ENCODE peak calls at places on chromosome 1, in ten cellular contexts. One of them, this sample, is unnamed.

GRCh38 chr1:168261390-168261789 is 19.3 kb upstream of the TBX19 start:
- DNase-seq in choroid plexus epithelial cell: peak; percentile 39
- DNase-seq in cardiac fibroblast: peak; percentile 58
- DNase-seq in nephron progenitor cell: no peak
- DNase-seq in neural progenitor cell: no peak
- DNase-seq in sigmoid colon: no peak
- DNase-seq in tibial nerve: no peak
- DNase-seq in breast epithelium: no peak
- DNase-seq in WTC11: no peak
- DNase-seq in suprapubic skin: no peak
- DNase-seq in this sample: no peak

GRCh38 chr1:43531906-43532584 is 1.4 kb downstream of the PTPRF start:
- DNase-seq in neural progenitor cell: peak; percentile 48
- DNase-seq in WTC11: peak; percentile 74
- DNase-seq in cardiac fibroblast: no peak
- DNase-seq in breast epithelium: no peak
- DNase-seq in sigmoid colon: no peak
- DNase-seq in nephron progenitor cell: no peak
- DNase-seq in suprapubic skin: no peak
- DNase-seq in choroid plexus epithelial cell: no peak
- DNase-seq in tibial nerve: no peak
- DNase-seq in this sample: no peak

GRCh38 chr1:201468844-201469644 is at the start of gene PHLDA3:
- DNase-seq in suprapubic skin: peak; percentile 95
- DNase-seq in cardiac fibroblast: peak; percentile 83
- DNase-seq in WTC11: peak; percentile 85
- DNase-seq in sigmoid colon: peak; percentile 98
- DNase-seq in choroid plexus epithelial cell: peak; percentile 95
- DNase-seq in neural progenitor cell: peak; percentile 88
- DNase-seq in nephron progenitor cell: peak; percentile 90
- DNase-seq in tibial nerve: peak; percentile 86
- DNase-seq in breast epithelium: peak; percentile 90
- DNase-seq in this sample: no peak

GRCh38 chr1:31980835-31981782 is 32.6 kb upstream of the KHDRBS1 start:
- DNase-seq in nephron progenitor cell: no peak
- DNase-seq in choroid plexus epithelial cell: no peak
- DNase-seq in tibial nerve: no peak
- DNase-seq in neural progenitor cell: no peak
- DNase-seq in suprapubic skin: no peak
- DNase-seq in breast epithelium: no peak
- DNase-seq in WTC11: no peak
- DNase-seq in sigmoid colon: no peak
- DNase-seq in cardiac fibroblast: no peak
- DNase-seq in this sample: no peak

GRCh38 chr1:175204285-175204684 is 11.7 kb upstream of the KIAA0040 start:
- DNase-seq in tibial nerve: no peak
- DNase-seq in nephron progenitor cell: no peak
- DNase-seq in breast epithelium: no peak
- DNase-seq in cardiac fibroblast: no peak
- DNase-seq in suprapubic skin: no peak
- DNase-seq in WTC11: no peak
- DNase-seq in sigmoid colon: no peak
- DNase-seq in choroid plexus epithelial cell: no peak
- DNase-seq in neural progenitor cell: no peak
- DNase-seq in this sample: no peak

GRCh38 chr1:162270016-162270415 is 106.6 kb downstream of the SPATA46 start:
- DNase-seq in neural progenitor cell: no peak
- DNase-seq in choroid plexus epithelial cell: no peak
- DNase-seq in breast epithelium: no peak
- DNase-seq in suprapubic skin: no peak
- DNase-seq in sigmoid colon: no peak
- DNase-seq in cardiac fibroblast: no peak
- DNase-seq in nephron progenitor cell: no peak
- DNase-seq in tibial nerve: no peak
- DNase-seq in WTC11: no peak
- DNase-seq in this sample: no peak

GRCh38 chr1:231969078-231969477 is 342.5 kb downstream of the DISC1 start:
- DNase-seq in neural progenitor cell: no peak
- DNase-seq in tibial nerve: no peak
- DNase-seq in nephron progenitor cell: no peak
- DNase-seq in suprapubic skin: no peak
- DNase-seq in WTC11: no peak
- DNase-seq in sigmoid colon: no peak
- DNase-seq in choroid plexus epithelial cell: no peak
- DNase-seq in cardiac fibroblast: no peak
- DNase-seq in breast epithelium: no peak
- DNase-seq in this sample: no peak

GRCh38 chr1:44810101-44810761 is 1.9 kb downstream of the BTBD19 start:
- DNase-seq in sigmoid colon: peak; percentile 84
- DNase-seq in WTC11: no peak
- DNase-seq in neural progenitor cell: no peak
- DNase-seq in suprapubic skin: peak; percentile 86
- DNase-seq in choroid plexus epithelial cell: peak; percentile 64
- DNase-seq in nephron progenitor cell: no peak
- DNase-seq in tibial nerve: peak; percentile 43
- DNase-seq in breast epithelium: peak; percentile 96
- DNase-seq in cardiac fibroblast: no peak
- DNase-seq in this sample: peak; percentile 95

DNA sequence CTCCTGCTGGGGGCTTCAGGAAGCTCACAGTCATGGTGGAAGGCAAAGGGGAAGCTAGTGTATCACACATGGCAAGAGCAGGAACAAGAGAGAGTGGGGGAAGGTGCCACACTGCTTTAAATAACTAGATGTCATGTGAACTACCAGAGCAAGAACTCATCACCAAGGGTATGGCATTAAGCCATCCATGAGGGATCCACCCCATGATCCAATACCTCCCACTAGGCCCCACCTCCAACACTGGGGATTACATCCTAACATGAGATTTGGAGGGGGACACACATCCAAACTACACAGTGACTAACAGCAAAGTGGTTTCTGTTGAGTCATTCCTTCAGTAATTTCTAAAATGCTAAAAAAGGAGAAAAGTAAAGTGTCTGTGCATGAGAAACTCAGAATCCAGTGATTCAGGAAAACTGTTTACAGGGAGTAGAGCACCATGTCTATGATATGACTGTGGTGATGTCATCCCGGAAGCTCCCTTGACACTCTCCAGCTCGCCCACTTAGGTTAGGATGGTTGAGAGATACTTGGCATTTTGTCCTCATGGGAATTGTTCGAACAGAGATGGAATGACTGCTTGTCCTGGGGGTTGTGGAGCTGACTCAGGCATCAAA is 50.3 kb downstream of the CHD1L start:
- DNase-seq in breast epithelium: no peak
- DNase-seq in WTC11: no peak
- DNase-seq in neural progenitor cell: no peak
- DNase-seq in choroid plexus epithelial cell: peak; percentile 79
- DNase-seq in cardiac fibroblast: peak; percentile 97
- DNase-seq in tibial nerve: no peak
- DNase-seq in sigmoid colon: no peak
- DNase-seq in suprapubic skin: no peak
- DNase-seq in nephron progenitor cell: no peak
- DNase-seq in this sample: no peak
- TF ChIP-seq CTCF in breast epithelium: no peak
- TF ChIP-seq CTCF in WTC11: no peak
- TF ChIP-seq CTCF in neural progenitor cell: no peak
- TF ChIP-seq CTCF in choroid plexus epithelial cell: no peak
- TF ChIP-seq CTCF in cardiac fibroblast: no peak
- TF ChIP-seq CTCF in tibial nerve: no peak
- TF ChIP-seq CTCF in sigmoid colon: no peak
- TF ChIP-seq CTCF in suprapubic skin: no peak
- TF ChIP-seq CTCF in nephron progenitor cell: no peak
- TF ChIP-seq CTCF in this sample: no peak

DNA sequence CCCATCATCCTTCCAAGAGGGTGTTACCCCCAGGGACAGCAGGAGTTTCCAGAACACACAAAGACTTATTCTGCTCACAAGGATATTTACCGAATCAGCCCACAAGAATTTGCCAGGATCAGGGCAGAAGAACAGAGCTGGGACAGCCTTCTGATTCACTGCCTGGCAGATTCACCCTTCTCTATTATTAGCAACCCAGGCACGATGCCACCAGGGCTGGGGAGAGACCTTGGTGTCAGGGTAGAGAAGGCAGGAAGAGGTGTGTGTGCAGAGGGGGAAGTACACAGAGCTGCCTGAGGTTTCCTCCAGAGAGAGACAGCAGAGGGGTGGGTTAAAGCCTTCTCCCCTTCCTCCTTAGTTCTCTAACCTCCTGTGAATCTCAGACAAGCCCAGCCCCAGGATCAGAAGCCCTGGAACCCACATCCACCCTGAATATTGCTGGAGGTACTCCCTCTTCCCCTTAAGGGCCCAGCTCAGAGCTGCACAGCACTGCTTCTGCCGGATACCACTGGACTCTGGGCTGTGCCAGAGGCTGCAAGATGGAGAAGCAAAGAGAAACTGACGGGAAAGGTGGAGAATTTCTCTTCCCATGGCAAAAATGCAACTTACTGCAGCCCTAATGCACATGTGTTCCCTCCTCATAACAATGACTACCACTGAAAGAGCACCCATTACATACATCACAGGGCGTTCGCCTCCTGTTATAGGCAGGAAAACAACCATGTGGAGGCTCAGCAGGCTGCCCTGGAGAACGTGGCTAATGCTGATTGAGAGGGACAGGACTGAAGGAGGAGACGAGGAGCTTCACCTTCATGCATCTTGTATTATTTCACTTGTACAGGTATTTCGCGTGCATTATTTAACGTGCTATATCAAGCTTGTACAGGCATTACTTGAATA is 61.7 kb downstream of the ITPKB start:
- DNase-seq in suprapubic skin: peak; percentile 94
- DNase-seq in sigmoid colon: peak; percentile 97
- DNase-seq in choroid plexus epithelial cell: peak; percentile 56
- DNase-seq in tibial nerve: peak; percentile 89
- DNase-seq in neural progenitor cell: no peak
- DNase-seq in cardiac fibroblast: peak; percentile 73
- DNase-seq in WTC11: no peak
- DNase-seq in breast epithelium: peak; percentile 91
- DNase-seq in nephron progenitor cell: no peak
- DNase-seq in this sample: no peak
- TF ChIP-seq CTCF in suprapubic skin: no peak
- TF ChIP-seq CTCF in sigmoid colon: no peak
- TF ChIP-seq CTCF in choroid plexus epithelial cell: no peak
- TF ChIP-seq CTCF in tibial nerve: no peak
- TF ChIP-seq CTCF in neural progenitor cell: no peak
- TF ChIP-seq CTCF in cardiac fibroblast: no peak
- TF ChIP-seq CTCF in WTC11: no peak
- TF ChIP-seq CTCF in breast epithelium: no peak
- TF ChIP-seq CTCF in nephron progenitor cell: no peak
- TF ChIP-seq CTCF in this sample: no peak

DNA sequence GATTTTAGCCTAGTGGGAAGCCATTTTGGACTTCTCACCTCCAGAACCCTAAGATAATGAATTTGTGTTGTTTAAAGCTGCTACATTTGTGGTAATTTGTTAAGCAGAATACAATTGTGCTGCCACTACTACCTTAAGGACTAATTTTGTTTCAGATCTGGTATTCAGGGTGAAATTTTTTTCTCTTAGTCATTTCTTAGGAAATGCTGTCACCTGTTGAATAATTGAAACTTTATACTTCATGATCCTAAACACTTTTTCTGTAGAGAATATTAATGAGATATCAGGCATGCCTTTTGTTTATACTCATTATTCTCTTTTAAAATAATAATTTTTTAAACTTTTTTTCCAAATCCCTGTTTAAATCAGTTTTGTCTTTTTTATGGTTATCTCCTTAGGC is 246.8 kb downstream of the TGFB2 start:
- DNase-seq in tibial nerve: no peak
- DNase-seq in nephron progenitor cell: no peak
- DNase-seq in suprapubic skin: no peak
- DNase-seq in choroid plexus epithelial cell: peak; percentile 12
- DNase-seq in sigmoid colon: no peak
- DNase-seq in cardiac fibroblast: no peak
- DNase-seq in WTC11: no peak
- DNase-seq in neural progenitor cell: no peak
- DNase-seq in breast epithelium: no peak
- DNase-seq in this sample: no peak
- TF ChIP-seq CTCF in tibial nerve: no peak
- TF ChIP-seq CTCF in nephron progenitor cell: no peak
- TF ChIP-seq CTCF in suprapubic skin: no peak
- TF ChIP-seq CTCF in choroid plexus epithelial cell: no peak
- TF ChIP-seq CTCF in sigmoid colon: no peak
- TF ChIP-seq CTCF in cardiac fibroblast: no peak
- TF ChIP-seq CTCF in WTC11: no peak
- TF ChIP-seq CTCF in neural progenitor cell: no peak
- TF ChIP-seq CTCF in breast epithelium: no peak
- TF ChIP-seq CTCF in this sample: peak; percentile 14

GRCh38 chr1:115331531-115332331 is 6.3 kb downstream of the NGF start:
- DNase-seq in sigmoid colon: no peak
- DNase-seq in breast epithelium: no peak
- DNase-seq in suprapubic skin: no peak
- DNase-seq in neural progenitor cell: peak; percentile 10
- DNase-seq in cardiac fibroblast: peak; percentile 39
- DNase-seq in tibial nerve: no peak
- DNase-seq in choroid plexus epithelial cell: peak; percentile 53
- DNase-seq in nephron progenitor cell: no peak
- DNase-seq in WTC11: no peak
- DNase-seq in this sample: no peak

GRCh38 chr1:115332813-115333608 is 5.0 kb downstream of the NGF start:
- DNase-seq in neural progenitor cell: no peak
- DNase-seq in WTC11: no peak
- DNase-seq in choroid plexus epithelial cell: peak; percentile 78
- DNase-seq in sigmoid colon: peak; percentile 82
- DNase-seq in suprapubic skin: no peak
- DNase-seq in tibial nerve: peak; percentile 55
- DNase-seq in nephron progenitor cell: no peak
- DNase-seq in cardiac fibroblast: peak; percentile 91
- DNase-seq in breast epithelium: no peak
- DNase-seq in this sample: no peak

GRCh38 chr1:115329965-115330364 is 8.1 kb downstream of the NGF start:
- DNase-seq in nephron progenitor cell: no peak
- DNase-seq in cardiac fibroblast: no peak
- DNase-seq in breast epithelium: no peak
- DNase-seq in tibial nerve: no peak
- DNase-seq in sigmoid colon: no peak
- DNase-seq in choroid plexus epithelial cell: no peak
- DNase-seq in WTC11: no peak
- DNase-seq in suprapubic skin: no peak
- DNase-seq in neural progenitor cell: no peak
- DNase-seq in this sample: no peak

GRCh38 chr1:115327270-115327669 is 10.8 kb downstream of the NGF start:
- DNase-seq in suprapubic skin: no peak
- DNase-seq in nephron progenitor cell: no peak
- DNase-seq in tibial nerve: no peak
- DNase-seq in breast epithelium: no peak
- DNase-seq in choroid plexus epithelial cell: peak; percentile 34
- DNase-seq in neural progenitor cell: no peak
- DNase-seq in WTC11: no peak
- DNase-seq in sigmoid colon: no peak
- DNase-seq in cardiac fibroblast: no peak
- DNase-seq in this sample: no peak

DNA sequence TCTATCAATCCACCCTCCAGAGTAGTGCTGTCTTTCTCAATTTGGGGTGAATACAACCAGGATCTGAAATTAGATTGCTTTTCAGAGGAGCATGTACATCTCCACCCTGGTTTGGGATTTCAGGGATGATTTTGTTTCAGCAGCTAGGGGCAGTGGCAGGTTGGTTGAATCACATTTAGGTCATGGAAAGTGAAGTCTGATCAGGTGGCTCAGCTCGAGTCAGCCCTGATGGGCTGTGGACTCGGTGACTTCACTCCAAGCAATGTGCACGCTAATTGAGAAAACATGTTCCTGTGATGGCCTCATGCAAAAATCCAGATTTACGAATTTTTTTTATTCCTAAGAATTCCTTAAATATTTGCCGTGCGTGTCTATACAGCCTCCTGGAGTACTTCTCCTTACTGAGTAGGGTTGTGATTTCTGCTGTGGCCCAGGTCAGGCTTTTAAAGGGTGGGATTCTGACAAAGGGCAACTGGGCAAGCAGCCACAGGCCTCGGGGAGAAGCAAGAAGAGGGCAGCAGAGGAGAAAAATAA is 7.5 kb downstream of the NGF start:
- DNase-seq in sigmoid colon: no peak
- DNase-seq in choroid plexus epithelial cell: peak; percentile 76
- DNase-seq in breast epithelium: no peak
- DNase-seq in cardiac fibroblast: peak; percentile 47
- DNase-seq in neural progenitor cell: no peak
- DNase-seq in WTC11: no peak
- DNase-seq in tibial nerve: no peak
- DNase-seq in suprapubic skin: no peak
- DNase-seq in nephron progenitor cell: no peak
- DNase-seq in this sample: no peak
- TF ChIP-seq CTCF in sigmoid colon: no peak
- TF ChIP-seq CTCF in choroid plexus epithelial cell: peak; percentile 35
- TF ChIP-seq CTCF in breast epithelium: no peak
- TF ChIP-seq CTCF in cardiac fibroblast: no peak
- TF ChIP-seq CTCF in neural progenitor cell: no peak
- TF ChIP-seq CTCF in WTC11: no peak
- TF ChIP-seq CTCF in tibial nerve: peak; percentile 17
- TF ChIP-seq CTCF in suprapubic skin: no peak
- TF ChIP-seq CTCF in nephron progenitor cell: no peak
- TF ChIP-seq CTCF in this sample: peak; percentile 69